ENCODE peak calls at places on chromosomes 7 and 10, in seven cellular contexts. I is right lobe of liver; Y is CD4-positive, alpha-beta memory T cell; W is heart right ventricle; R is lower lobe of right lung; A is pancreas; U is IMR-90. M is an unnamed sample.

GRCh38 chr10:109982123-109982522 is 25.7 kb upstream of the ADD3 start:
- DNase-seq in I (no peak), Y (no peak), W (peak; percentile 20), R (no peak), A (no peak), U (no peak), M (no peak)

GRCh38 chr7:82413237-82413636 is 30.3 kb downstream of the CACNA2D1 start:
- DNase-seq in I (no peak), Y (no peak), W (peak; percentile 15), R (no peak), A (no peak), U (no peak), M (no peak)

GRCh38 chr10:11454958-11455566 is 156.4 kb downstream of the USP6NL start:
- DNase-seq in I (peak; percentile 30), Y (no peak), W (no peak), R (no peak), A (no peak), U (no peak), M (no peak)

GRCh38 chr10:10613654-10614244 is 403.9 kb upstream of the CELF2 start:
- DNase-seq in I (no peak), Y (no peak), W (no peak), R (no peak), A (no peak), U (peak; percentile 39), M (no peak)

GRCh38 chr7:132131196-132131595 is 445.1 kb downstream of the PLXNA4 start:
- DNase-seq in I (no peak), Y (no peak), W (no peak), R (no peak), A (no peak), U (no peak), M (no peak)

GRCh38 chr7:112362796-112363195 is 87.5 kb upstream of the IFRD1 start:
- DNase-seq in I (no peak), Y (no peak), W (no peak), R (peak; percentile 51), A (no peak), U (no peak), M (no peak)

GRCh38 chr10:21292763-21293517 is 232.5 kb downstream of the SKIDA1 start:
- DNase-seq in I (no peak), Y (no peak), W (peak; percentile 86), R (peak; percentile 52), A (peak; percentile 47), U (peak; percentile 98), M (no peak)

GRCh38 chr7:134140889-134141867 is 14.0 kb downstream of the LRGUK start:
- DNase-seq in I (peak; percentile 74), Y (peak; percentile 23), W (peak; percentile 53), R (peak; percentile 77), A (peak; percentile 76), U (peak; percentile 51), M (peak; percentile 49)

GRCh38 chr10:59997807-59998525 is 91.6 kb upstream of the CCDC6 start:
- DNase-seq in I (no peak), Y (no peak), W (no peak), R (no peak), A (no peak), U (no peak), M (no peak)

GRCh38 chr7:15889501-15889900 is 203.0 kb upstream of the MEOX2 start:
- DNase-seq in I (no peak), Y (no peak), W (peak; percentile 23), R (no peak), A (no peak), U (no peak), M (no peak)

GRCh38 chr7:24384362-24385030 is 100.5 kb downstream of the NPY start:
- DNase-seq in I (no peak), Y (no peak), W (no peak), R (no peak), A (no peak), U (no peak), M (no peak)

GRCh38 chr7:24390376-24391157 is 106.6 kb downstream of the NPY start:
- DNase-seq in I (no peak), Y (no peak), W (no peak), R (no peak), A (no peak), U (no peak), M (no peak)

GRCh38 chr7:24383055-24383454 is 99.1 kb downstream of the NPY start:
- DNase-seq in I (no peak), Y (no peak), W (no peak), R (no peak), A (no peak), U (no peak), M (no peak)

GRCh38 chr7:24392774-24393173 is 108.8 kb downstream of the NPY start:
- DNase-seq in I (no peak), Y (no peak), W (no peak), R (no peak), A (no peak), U (no peak), M (no peak)

DNA sequence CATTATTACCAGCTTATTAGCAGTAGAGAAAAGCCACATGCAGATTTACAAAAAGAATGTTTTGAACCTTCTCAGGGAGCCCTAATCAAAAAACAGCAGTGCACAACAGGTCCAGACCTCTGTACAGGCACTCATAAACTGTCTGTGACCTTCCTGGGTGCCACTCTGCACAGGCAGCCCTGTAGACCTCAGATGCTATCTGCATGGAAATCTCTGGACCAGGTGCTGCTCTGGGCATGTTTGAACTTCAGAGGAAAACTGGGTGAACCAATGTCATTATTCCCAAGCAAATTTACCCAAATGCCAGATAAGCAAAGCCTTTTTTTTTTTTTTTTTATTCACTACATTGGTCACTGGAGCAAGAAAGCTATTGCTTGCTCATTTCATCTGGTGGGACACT is 104.2 kb downstream of the NPY start:
- DNase-seq in I (no peak), Y (no peak), W (no peak), R (no peak), A (no peak), U (no peak), M (no peak)
- H3K27ac ChIP-seq in I (no peak overlapping the region), Y (no peak overlapping the region), W (no peak overlapping the region), R (no peak overlapping the region), A (no peak overlapping the region), U (no peak overlapping the region), M (no peak overlapping the region)

GRCh38 chr7:151679868-151680534 is 160.3 kb upstream of the RHEB start:
- DNase-seq in I (no peak), Y (no peak), W (no peak), R (no peak), A (no peak), U (no peak), M (no peak)

GRCh38 chr7:151681726-151682125 is 162.0 kb upstream of the RHEB start:
- DNase-seq in I (no peak), Y (no peak), W (no peak), R (no peak), A (no peak), U (no peak), M (no peak)

GRCh38 chr7:151682831-151683614 is 163.3 kb upstream of the RHEB start:
- DNase-seq in I (no peak), Y (no peak), W (no peak), R (no peak), A (no peak), U (no peak), M (peak; percentile 77)

GRCh38 chr7:151679073-151679708 is 159.5 kb upstream of the RHEB start:
- DNase-seq in I (no peak), Y (no peak), W (no peak), R (no peak), A (no peak), U (no peak), M (no peak)

DNA sequence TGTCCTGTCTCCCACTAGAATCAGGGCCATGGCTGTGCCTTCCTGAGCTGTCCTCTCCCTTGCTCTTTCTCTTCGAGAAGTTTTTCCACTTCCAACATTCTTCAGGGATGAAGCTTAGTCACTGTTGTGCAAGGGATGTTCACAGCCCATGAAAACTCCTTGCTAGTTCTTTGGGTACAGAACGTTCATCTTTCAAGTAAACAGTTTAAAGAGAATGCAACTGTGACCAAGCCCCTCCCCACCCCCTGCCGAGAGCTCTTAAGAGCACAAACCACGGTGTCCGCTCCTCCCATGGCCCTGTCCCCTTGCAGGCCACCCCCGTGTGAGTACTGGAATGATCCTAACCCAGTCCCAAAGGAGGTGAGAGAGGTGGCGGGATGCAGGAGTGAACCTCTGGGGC is 161.1 kb upstream of the RHEB start:
- DNase-seq in I (no peak), Y (no peak), W (no peak), R (no peak), A (no peak), U (peak; percentile 74), M (no peak)
- H3K27ac ChIP-seq in I (no peak overlapping the region), Y (no peak overlapping the region), W (no peak overlapping the region), R (peak overlapping the region; percentile 63), A (no peak overlapping the region), U (peak overlapping the region; percentile 63), M (peak overlapping the region; percentile 30)

GRCh38 chr7:150370612-150371071 is 2.0 kb downstream of the REPIN1 start:
- DNase-seq in I (no peak), Y (no peak), W (no peak), R (no peak), A (no peak), U (peak; percentile 80), M (no peak)
- H3K27ac ChIP-seq in I (peak overlapping the region; percentile 96), Y (no peak overlapping the region), W (peak overlapping the region; percentile 95), R (peak overlapping the region; percentile 95), A (no peak overlapping the region), U (peak overlapping the region; percentile 85), M (peak overlapping the region; percentile 91)

GRCh38 chr10:22626784-22627183 is 87.6 kb downstream of the PIP4K2A start:
- DNase-seq in I (no peak), Y (no peak), W (no peak), R (no peak), A (no peak), U (no peak), M (no peak)

GRCh38 chr10:22625511-22626288 is 88.7 kb downstream of the PIP4K2A start:
- DNase-seq in I (no peak), Y (no peak), W (no peak), R (no peak), A (no peak), U (no peak), M (no peak)

GRCh38 chr10:22623624-22624263 is 90.6 kb downstream of the PIP4K2A start:
- DNase-seq in I (no peak), Y (no peak), W (no peak), R (no peak), A (no peak), U (peak; percentile 18), M (no peak)

GRCh38 chr10:22622242-22622806 is 92.1 kb downstream of the PIP4K2A start:
- DNase-seq in I (no peak), Y (no peak), W (no peak), R (no peak), A (no peak), U (no peak), M (peak; percentile 34)

DNA sequence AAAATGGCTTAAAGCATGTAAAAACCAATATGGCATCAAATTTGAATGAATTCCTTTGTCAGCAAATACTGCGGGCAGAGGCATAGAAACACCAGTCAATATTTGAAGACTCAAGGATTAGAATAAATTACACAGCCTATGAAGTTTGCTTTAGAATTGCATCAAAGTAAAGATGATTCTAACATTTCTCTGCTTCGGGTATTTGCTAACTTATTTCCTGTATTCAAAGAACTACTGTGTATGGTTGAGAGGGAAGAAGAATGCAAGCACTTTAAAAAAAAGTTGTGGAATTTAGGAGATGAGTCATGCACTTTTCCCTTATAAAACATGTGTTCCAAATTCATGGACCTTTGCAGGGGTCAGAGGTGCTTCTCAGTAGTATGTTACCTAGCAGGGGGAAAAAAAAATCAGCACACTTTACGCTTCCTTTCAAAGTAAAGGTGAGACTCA is 90.1 kb downstream of the PIP4K2A start:
- DNase-seq in I (no peak), Y (no peak), W (no peak), R (no peak), A (no peak), U (peak; percentile 82), M (no peak)
- H3K27ac ChIP-seq in I (no peak overlapping the region), Y (peak overlapping the region; percentile 40), W (no peak overlapping the region), R (peak overlapping the region; percentile 1), A (no peak overlapping the region), U (no peak overlapping the region), M (peak overlapping the region; percentile 86)